ENCODE peak calls at places on chromosomes 5 and 9, in six cellular contexts. K is tibial nerve, M is IMR-90, V is GM23248, T is spleen, B is psoas muscle. I is an unnamed sample.
A peak's percentile ranks its signal among the peaks of the same experiment; 100 is the strongest.

GRCh38 chr5:88724201-88724600 is 158.8 kb downstream of the MEF2C start:
- DNase-seq in K (no peak), M (peak; percentile 29), V (peak; percentile 24), T (no peak), B (no peak), I (no peak)

GRCh38 chr5:151153300-151153699 is 4.3 kb downstream of the ANXA6 start:
- DNase-seq in K (no peak), M (no peak), V (no peak), T (no peak), B (no peak), I (no peak)

GRCh38 chr9:109934499-109935214 is 154.7 kb downstream of the PALM2AKAP2 start:
- DNase-seq in K (no peak), M (peak; percentile 85), V (no peak), T (no peak), B (no peak), I (peak; percentile 8)

GRCh38 chr9:138099803-138100598 is 222.4 kb downstream of the CACNA1B start:
- DNase-seq in K (no peak), M (no peak), V (no peak), T (no peak), B (no peak), I (no peak)

GRCh38 chr5:97100486-97100885 is 41.9 kb downstream of the LIX1 start:
- DNase-seq in K (no peak), M (peak; percentile 16), V (peak; percentile 17), T (no peak), B (no peak), I (no peak)

GRCh38 chr5:76850543-76851140 is 828 bp downstream of the S100Z start:
- DNase-seq in K (no peak), M (no peak), V (no peak), T (no peak), B (no peak), I (no peak)

GRCh38 chr9:70429899-70430298 is 15.4 kb upstream of the KLF9 start:
- DNase-seq in K (no peak), M (no peak), V (no peak), T (no peak), B (no peak), I (no peak)

GRCh38 chr5:151779531-151780125 is 7.9 kb downstream of the G3BP1 start:
- DNase-seq in K (no peak), M (no peak), V (no peak), T (no peak), B (no peak), I (no peak)

GRCh38 chr5:130885718-130886117 is 279.3 kb downstream of the HINT1 start:
- DNase-seq in K (no peak), M (no peak), V (no peak), T (no peak), B (no peak), I (no peak)
- H3K27ac ChIP-seq in K (no peak overlapping the region), M (no peak overlapping the region), V (no peak overlapping the region), T (no peak overlapping the region), B (no peak overlapping the region), I (no peak overlapping the region)

GRCh38 chr9:133404440-133405002 is 13.3 kb downstream of the REXO4 start:
- DNase-seq in K (no peak), M (no peak), V (no peak), T (no peak), B (no peak), I (no peak)

GRCh38 chr9:133406039-133406438 is 11.8 kb downstream of the REXO4 start:
- DNase-seq in K (no peak), M (no peak), V (no peak), T (no peak), B (peak; percentile 87), I (no peak)

GRCh38 chr9:133405508-133406009 is 12.3 kb downstream of the REXO4 start:
- DNase-seq in K (no peak), M (peak; percentile 60), V (peak; percentile 75), T (no peak), B (no peak), I (no peak)

GRCh38 chr9:133406480-133407307 is 11.1 kb downstream of the REXO4 start:
- DNase-seq in K (peak; percentile 39), M (peak; percentile 70), V (peak; percentile 81), T (peak; percentile 93), B (peak; percentile 85), I (peak; percentile 81)

GRCh38 chr9:133408042-133408441 is 9.8 kb downstream of the REXO4 start:
- DNase-seq in K (no peak), M (no peak), V (no peak), T (no peak), B (no peak), I (no peak)
- H3K36me3 ChIP-seq in K (peaks cover 29% of the 10 kb centered on the region), M (peaks cover 55% of the 10 kb centered on the region), V (peaks cover 20% of the 10 kb centered on the region), T (no peaks in the 10 kb centered on the region), B (peaks cover 74% of the 10 kb centered on the region), I (no peaks in the 10 kb centered on the region)

DNA sequence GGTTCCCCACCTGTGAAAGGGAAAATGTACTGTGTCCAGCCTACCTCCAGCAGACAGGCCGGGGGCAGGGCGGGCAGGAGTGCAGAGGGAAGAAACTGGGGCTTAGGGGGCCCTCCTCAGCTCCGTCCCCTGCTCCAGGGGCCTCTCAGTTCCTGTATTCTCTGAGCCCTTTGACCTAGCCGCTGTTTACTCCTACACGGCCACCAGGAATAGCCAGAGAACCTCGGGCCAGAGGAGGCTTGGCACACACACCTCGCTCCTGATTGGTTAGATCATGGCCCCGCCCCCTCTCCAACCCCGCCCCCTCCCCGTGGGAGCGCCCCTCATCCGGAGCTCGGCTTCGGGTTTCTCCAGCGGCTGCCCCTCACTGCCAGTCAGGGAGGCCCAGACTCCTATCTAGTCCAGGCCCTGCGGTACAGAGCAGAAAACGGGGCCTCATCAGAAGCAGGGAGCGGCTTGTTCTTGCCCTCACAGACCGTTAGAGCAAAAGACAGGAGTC is 2.2 kb downstream of the ST6GALNAC6 start:
- DNase-seq in K (peak; percentile 90), M (peak; percentile 77), V (peak; percentile 86), T (peak; percentile 81), B (peak; percentile 94), I (peak; percentile 89)
- H3K27ac ChIP-seq in K (peak overlapping the region; percentile 84), M (peak overlapping the region; percentile 87), V (peak overlapping the region; percentile 97), T (peak overlapping the region; percentile 27), B (peak overlapping the region; percentile 90), I (peak overlapping the region; percentile 87)

DNA sequence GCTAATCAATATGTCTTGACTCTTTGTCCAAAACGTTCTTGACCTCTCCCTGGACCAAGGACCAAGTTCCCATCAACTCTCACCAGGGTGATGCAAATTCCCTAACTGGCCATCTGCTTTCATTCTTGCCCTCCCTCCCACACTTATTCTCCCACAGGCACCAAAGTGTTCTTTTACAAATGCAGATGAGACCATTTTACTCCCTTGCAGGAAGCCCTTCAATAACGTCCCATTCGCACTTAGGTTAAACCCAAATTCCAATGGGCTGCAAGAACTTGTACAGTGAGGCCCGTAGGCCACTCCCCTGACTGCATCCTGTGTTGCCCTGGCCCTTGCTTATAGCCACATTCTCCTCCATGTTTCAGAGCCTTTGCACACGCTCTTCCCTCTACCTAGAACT is 7.3 kb downstream of the ARAP3 start:
- DNase-seq in K (no peak), M (no peak), V (no peak), T (no peak), B (no peak), I (no peak)
- H3K36me3 ChIP-seq in K (no peaks in the 10 kb centered on the region), M (peaks cover 18% of the 10 kb centered on the region), V (no peaks in the 10 kb centered on the region), T (no peaks in the 10 kb centered on the region), B (no peaks in the 10 kb centered on the region), I (no peaks in the 10 kb centered on the region)

DNA sequence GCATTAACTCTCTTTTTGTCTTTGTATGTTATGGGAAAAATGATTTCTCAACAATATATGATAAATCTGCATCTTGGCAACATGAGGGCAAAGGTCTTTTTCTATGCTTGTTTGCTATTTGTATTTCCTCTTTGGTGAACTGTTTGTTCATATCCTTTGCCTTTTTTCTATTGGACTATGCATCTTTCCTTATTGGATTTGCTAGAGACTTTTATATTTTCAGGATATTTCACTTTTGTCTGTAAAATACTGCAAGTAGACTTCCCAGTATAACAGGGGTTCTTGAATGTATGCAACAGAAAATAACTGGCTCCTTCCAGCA is 69.4 kb upstream of the SSBP2 start:
- DNase-seq in K (no peak), M (no peak), V (no peak), T (no peak), B (no peak), I (no peak)
- H3K27ac ChIP-seq in K (no peak overlapping the region), M (no peak overlapping the region), V (no peak overlapping the region), T (no peak overlapping the region), B (no peak overlapping the region), I (peak overlapping the region; percentile 7)

DNA sequence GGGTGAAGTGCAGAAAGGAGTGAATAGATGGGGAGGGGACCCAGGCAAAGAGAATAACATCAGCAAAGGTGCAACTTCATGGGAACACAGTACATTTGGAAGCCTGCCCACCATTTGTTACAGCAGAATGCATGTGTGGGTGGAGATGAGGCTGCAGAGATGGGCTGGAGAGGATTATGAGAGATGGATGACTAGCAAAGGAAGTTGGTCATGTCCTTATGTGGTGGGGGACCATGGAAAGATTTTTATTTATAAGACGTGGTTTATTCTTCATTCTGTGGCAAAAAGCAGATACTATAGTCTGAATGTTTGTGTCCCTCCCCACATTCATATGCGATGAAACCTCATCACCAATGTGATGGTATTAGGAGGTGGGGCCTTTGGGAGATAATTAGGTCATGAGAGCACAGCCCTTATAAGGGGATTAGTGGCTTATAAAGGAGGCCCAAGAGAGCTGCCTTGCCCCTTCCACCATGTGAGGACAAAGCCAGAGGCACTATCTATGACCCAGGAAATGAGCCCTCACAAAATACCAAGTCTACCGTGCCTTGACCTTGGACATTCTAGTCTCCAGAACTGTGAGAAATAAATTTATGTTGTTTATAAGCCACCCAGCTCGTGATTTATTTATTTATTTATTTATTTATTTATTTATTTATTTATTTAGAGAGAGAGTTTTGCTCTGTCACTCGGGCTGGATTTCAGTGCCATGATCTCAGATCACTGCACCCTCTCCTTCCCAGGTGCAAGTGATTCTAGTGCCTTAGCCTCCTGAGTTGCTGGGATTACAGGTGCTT is 483.7 kb downstream of the RAB3C start:
- DNase-seq in K (no peak), M (peak; percentile 89), V (peak; percentile 97), T (no peak), B (no peak), I (no peak)
- H3K36me3 ChIP-seq in K (no peaks in the 10 kb centered on the region), M (no peaks in the 10 kb centered on the region), V (no peaks in the 10 kb centered on the region), T (no peaks in the 10 kb centered on the region), B (no peaks in the 10 kb centered on the region), I (no peaks in the 10 kb centered on the region)

DNA sequence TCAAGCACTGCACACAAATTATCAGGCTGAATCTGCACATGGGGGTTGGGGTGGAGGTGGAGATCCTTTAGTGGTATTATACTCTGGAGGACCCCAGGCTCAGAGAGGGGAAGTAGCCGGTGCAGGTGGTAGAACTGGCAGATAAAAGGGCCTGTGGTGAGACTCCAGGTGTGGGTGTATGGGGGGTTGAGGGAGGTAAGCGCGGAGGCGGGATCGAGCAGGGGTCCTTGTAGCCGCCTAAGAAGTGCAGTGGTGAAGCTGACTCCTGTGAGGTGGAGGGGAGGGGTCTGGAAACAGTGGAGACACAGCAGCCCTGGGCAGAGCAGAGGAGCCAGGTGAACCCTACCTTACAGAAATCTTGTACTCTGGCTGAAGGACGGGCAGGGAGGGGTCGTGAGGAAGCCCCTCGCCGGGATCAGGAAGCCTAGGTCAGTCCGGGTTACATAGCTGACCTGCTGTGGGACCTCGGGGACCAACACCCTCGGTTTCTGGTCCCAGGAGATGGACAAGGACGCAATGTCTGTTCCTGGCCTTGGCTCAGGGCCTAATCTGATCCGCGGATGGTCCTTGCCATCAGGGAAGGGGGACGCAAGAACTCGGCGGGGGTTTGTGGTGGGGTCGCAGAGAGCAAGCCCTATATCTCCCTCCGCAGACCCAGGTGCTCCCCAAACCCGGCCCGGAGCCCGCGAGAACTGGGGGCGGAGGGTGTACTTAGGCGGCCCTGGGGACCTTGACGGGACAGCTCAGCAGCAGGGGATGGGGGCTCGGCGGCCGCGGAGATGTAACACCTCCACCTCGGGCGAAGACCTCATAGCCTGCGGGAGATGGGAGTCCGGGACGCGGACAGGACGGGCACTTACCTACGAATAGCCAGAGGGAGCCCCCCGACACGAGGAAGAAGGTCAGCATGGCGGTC is 555 bp downstream of the ACSL6 start:
- DNase-seq in K (no peak), M (no peak), V (no peak), T (no peak), B (peak; percentile 30), I (no peak)
- H3K27ac ChIP-seq in K (no peak overlapping the region), M (no peak overlapping the region), V (no peak overlapping the region), T (no peak overlapping the region), B (no peak overlapping the region), I (no peak overlapping the region)

GRCh38 chr9:120405860-120406259 is 174.1 kb downstream of the CDK5RAP2 start:
- DNase-seq in K (no peak), M (no peak), V (no peak), T (no peak), B (no peak), I (no peak)
- H3K36me3 ChIP-seq in K (peaks cover 20% of the 10 kb centered on the region), M (peaks cover 31% of the 10 kb centered on the region), V (peaks cover under 1% of the 10 kb centered on the region), T (peaks cover 3% of the 10 kb centered on the region), B (peaks cover 94% of the 10 kb centered on the region), I (peaks cover 7% of the 10 kb centered on the region)